ENCODE peak calls at places on chromosomes 13 and 19, in six cellular contexts. R, U, D, Q, I and B are unnamed samples. For H3K9me3, the result is how much of the 10 kb centered on the place peaks cover.

GRCh38 chr13:27924529-27925141 is 4.8 kb downstream of the PDX1 start:
- DNase-seq in Q (no peak), U (no peak), I (no peak), R (no peak), D (no peak), B (no peak)

GRCh38 chr13:45162821-45163220 is 38.0 kb downstream of the KCTD4 start:
- DNase-seq in R (no peak), D (no peak), I (no peak), Q (no peak), U (no peak), B (no peak)

GRCh38 chr13:83065136-83065535 is 817.1 kb downstream of the SLITRK1 start:
- DNase-seq in D (peak), R (peak), Q (peak), I (no peak), U (no peak), B (no peak)

GRCh38 chr13:80945328-80945727 is 604.4 kb upstream of the SPRY2 start:
- DNase-seq in Q (peak), I (no peak), R (no peak), U (no peak), D (no peak), B (peak)

GRCh38 chr19:4256563-4256962 is 9.7 kb downstream of the YJU2 start:
- DNase-seq in Q (no peak), R (no peak), I (no peak), D (no peak), U (no peak), B (peak)

GRCh38 chr19:10516671-10517286 is 468 bp downstream of the S1PR5 start:
- DNase-seq in Q (no peak), U (no peak), I (no peak), D (no peak), R (no peak), B (no peak)

GRCh38 chr13:87999791-88000190 is 328.6 kb downstream of the SLITRK5 start:
- DNase-seq in Q (no peak), D (no peak), R (no peak), U (no peak), I (no peak), B (no peak)

GRCh38 chr19:8423821-8424223 is 10.7 kb downstream of the MARCHF2 start:
- DNase-seq in U (no peak), R (peak), Q (peak), D (peak), I (no peak), B (peak)

DNA sequence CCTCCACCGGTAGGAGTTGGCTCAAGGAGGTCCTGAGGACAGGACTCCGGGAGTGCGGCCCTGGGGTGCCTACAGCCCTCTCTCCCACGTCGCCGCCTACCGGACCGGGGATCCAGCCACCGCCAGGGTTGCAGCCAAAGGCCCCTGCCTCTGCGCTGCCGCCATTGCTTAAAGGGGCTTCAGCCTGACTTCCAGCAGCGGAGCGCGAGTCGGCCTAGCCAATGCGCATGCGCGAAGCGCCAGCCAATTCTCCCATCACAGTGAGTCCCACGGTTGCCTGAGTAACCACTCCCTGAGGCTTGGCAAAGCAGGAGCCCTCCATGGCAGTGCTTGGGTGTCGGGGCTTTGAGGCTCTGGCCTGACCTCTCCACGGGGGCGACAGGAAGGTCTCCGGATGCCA is 21.5 kb upstream of the ZNF420 start:
- DNase-seq in U (no peak), Q (no peak), I (no peak), D (no peak), R (no peak), B (no peak)
- H3K9me3 ChIP-seq in U (under half), Q (under half), I (under half), D (under half), R (half or more), B (under half)

GRCh38 chr13:48233097-48233885 is at the start of gene ITM2B:
- DNase-seq in I (peak), D (peak), U (peak), Q (peak), R (peak), B (no peak)
- TF ChIP-seq CTCF in I (peak), D (peak), U (peak), Q (peak), R (no peak), B (peak)

DNA sequence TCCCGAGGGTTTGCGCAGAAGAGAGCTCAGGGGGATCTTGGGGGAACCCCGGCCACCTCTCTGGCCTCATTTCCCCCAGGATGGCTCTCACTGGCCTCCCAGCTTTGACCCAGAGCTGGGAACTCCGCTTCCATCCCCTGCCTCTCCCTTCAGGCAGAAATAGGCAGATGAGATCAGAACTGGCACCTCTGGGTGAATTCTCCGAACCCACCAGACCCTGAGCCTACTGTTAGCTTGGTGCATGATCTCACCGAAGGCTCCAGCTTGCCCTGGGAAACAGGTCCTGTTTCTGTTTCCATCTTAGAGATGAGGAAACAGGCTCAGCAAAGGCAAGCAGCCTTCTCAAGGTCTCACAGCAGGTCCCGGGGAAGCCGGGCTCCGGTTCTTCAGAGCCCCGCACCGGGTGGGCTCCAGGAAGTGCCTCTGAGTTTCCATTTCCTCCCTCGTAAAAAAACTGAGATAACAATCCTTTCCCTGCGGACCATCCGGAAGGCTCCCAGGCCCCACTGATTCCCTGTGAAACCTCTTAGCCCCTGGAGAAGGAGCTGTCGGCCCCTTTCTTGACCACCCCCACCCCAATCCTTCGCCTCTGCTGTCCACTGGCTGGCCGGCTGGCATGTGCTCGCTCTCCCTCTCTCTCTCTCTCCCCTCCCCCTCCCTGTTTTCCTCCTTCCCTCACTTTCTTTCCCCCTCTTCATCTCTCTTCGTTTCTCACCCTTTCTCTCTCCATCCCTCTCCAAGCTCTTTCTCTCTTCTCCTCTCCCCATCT is 2.1 kb downstream of the NECTIN2 start:
- DNase-seq in Q (peak), D (no peak), R (no peak), U (peak), I (no peak), B (peak)
- H3K4me3 ChIP-seq in Q (peak), D (peak), R (peak), U (peak), I (peak), B (peak)

GRCh38 chr19:43306097-43306496 is 36.8 kb upstream of the PSG9 start:
- DNase-seq in R (no peak), D (no peak), Q (no peak), U (no peak), I (no peak), B (no peak)
- H3K9me3 ChIP-seq in R (under half), D (under half), Q (under half), U (under half), I (under half), B (under half)

GRCh38 chr19:2579678-2580280 is 103.9 kb downstream of the GADD45B start:
- DNase-seq in I (no peak), U (no peak), D (no peak), R (no peak), Q (no peak), B (peak)
- TF ChIP-seq CTCF in I (no peak), U (no peak), D (no peak), R (no peak), Q (no peak), B (peak)

GRCh38 chr13:99301913-99302636 is 5.1 kb downstream of the GPR183 start:
- DNase-seq in D (no peak), R (no peak), I (no peak), U (no peak), Q (no peak), B (no peak)
- H3K4me3 ChIP-seq in D (no peak), R (no peak), I (no peak), U (no peak), Q (no peak), B (no peak)

GRCh38 chr13:18949489-18949761 is 232.2 kb downstream of the TUBA3C start:
- DNase-seq in I (no peak), D (no peak), Q (no peak), R (no peak), U (no peak), B (no peak)

GRCh38 chr13:18948664-18949488 is 232.7 kb downstream of the TUBA3C start:
- DNase-seq in D (no peak), Q (no peak), U (no peak), I (no peak), R (no peak), B (no peak)

GRCh38 chr13:18946738-18947137 is 234.9 kb downstream of the TUBA3C start:
- DNase-seq in I (no peak), Q (no peak), R (no peak), D (no peak), U (no peak), B (peak)

GRCh38 chr13:18948012-18948663 is 233.5 kb downstream of the TUBA3C start:
- DNase-seq in Q (no peak), I (no peak), R (no peak), U (no peak), D (no peak), B (no peak)

DNA sequence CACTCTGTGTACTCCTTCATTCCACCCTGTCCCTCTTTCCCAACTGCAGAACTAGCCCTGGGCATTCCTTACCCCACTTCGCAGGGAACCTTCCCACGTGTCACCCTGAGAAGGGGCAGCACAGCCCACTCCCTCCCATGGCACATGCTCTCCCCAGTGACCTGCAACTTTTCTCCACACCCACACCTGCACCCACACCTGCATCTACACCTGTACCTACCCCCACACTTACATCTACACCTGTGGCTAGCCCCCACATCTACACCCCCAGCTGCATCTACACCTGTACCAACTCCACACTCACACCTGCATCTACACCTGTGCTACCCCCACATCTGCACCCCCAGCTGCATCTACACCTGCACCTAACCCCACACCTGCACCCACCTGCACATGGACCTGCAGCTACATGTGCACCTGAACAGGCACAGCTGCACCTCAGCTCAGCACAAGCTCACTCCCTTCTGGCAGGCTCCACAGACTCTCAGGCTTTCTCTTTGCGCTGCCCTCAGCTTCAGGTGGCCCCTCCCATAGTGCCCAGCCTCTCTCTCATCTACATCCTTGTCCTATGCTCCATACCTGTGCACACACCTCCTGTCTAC is 234.1 kb downstream of the TUBA3C start:
- DNase-seq in R (no peak), Q (no peak), D (no peak), I (no peak), U (no peak), B (no peak)
- H3K9me3 ChIP-seq in R (under half), Q (under half), D (under half), I (under half), U (under half), B (under half)

GRCh38 chr13:29589967-29590366 is 5.5 kb downstream of the SLC7A1 start:
- DNase-seq in I (no peak), Q (no peak), D (no peak), U (no peak), R (no peak), B (peak)
- TF ChIP-seq CTCF in I (no peak), Q (no peak), D (no peak), U (peak), R (no peak), B (peak)